ENCODE peak calls at places on chromosomes 13 and 19, in ten cellular contexts. F, L, Z, W, K, R, V, M, S and E are unnamed samples.
A peak's percentile ranks its signal among the peaks of the same experiment; 100 is the strongest.

GRCh38 chr13:35723061-35723461 is 246.6 kb upstream of the MAB21L1 start:
- DNase-seq in R (no peak), Z (no peak), K (peak; percentile 77), F (peak; percentile 23), V (peak; percentile 11), W (no peak), M (no peak), L (peak; percentile 42), S (no peak), E (no peak)

GRCh38 chr19:31110331-31110730 is 238.9 kb downstream of the TSHZ3 start:
- DNase-seq in L (peak; percentile 49), V (no peak), W (peak; percentile 48), Z (no peak), S (peak; percentile 36), K (no peak), R (no peak), F (no peak), M (peak; percentile 19), E (no peak)

GRCh38 chr19:18596752-18597157 is 8.2 kb downstream of the REX1BD start:
- DNase-seq in F (no peak), M (peak; percentile 45), V (peak; percentile 63), Z (peak; percentile 67), L (peak; percentile 75), R (no peak), K (no peak), W (peak; percentile 91), S (peak; percentile 89), E (peak; percentile 69)

GRCh38 chr19:52679598-52679997 is 41.4 kb upstream of the ZNF83 start:
- DNase-seq in F (no peak), V (no peak), Z (no peak), R (no peak), L (no peak), S (peak; percentile 43), K (no peak), M (no peak), W (no peak), E (no peak)

GRCh38 chr13:80665792-80666333 is 324.9 kb upstream of the SPRY2 start:
- DNase-seq in V (no peak), M (no peak), R (no peak), Z (no peak), W (no peak), F (no peak), L (no peak), K (no peak), S (no peak), E (no peak)

GRCh38 chr13:91154553-91154952 is 192.9 kb upstream of the MIR17HG start:
- DNase-seq in W (no peak), M (no peak), Z (no peak), R (no peak), K (no peak), V (no peak), L (no peak), S (no peak), F (no peak), E (no peak)

GRCh38 chr19:50058425-50058824 is 32.6 kb downstream of the ZNF473 start:
- DNase-seq in F (no peak), Z (no peak), W (no peak), S (no peak), K (no peak), M (no peak), R (no peak), V (no peak), L (no peak), E (no peak)

GRCh38 chr19:11291991-11292390 is 4.0 kb upstream of the TSPAN16 start:
- DNase-seq in M (no peak), W (no peak), R (no peak), Z (no peak), V (no peak), S (no peak), L (no peak), F (no peak), K (no peak), E (no peak)

GRCh38 chr19:13095934-13096890 is 6.4 kb downstream of the LYL1 start:
- DNase-seq in S (peak; percentile 86), M (peak; percentile 27), Z (no peak), F (no peak), L (peak; percentile 71), R (no peak), K (peak; percentile 77), W (peak; percentile 84), V (no peak), E (no peak)

GRCh38 chr19:20367811-20368294 is 197.7 kb downstream of the ZNF737 start:
- DNase-seq in F (no peak), V (no peak), M (no peak), Z (peak; percentile 40), L (no peak), K (no peak), S (no peak), W (peak; percentile 62), R (no peak), E (no peak)

GRCh38 chr13:44506719-44507118 is 69.4 kb downstream of the TSC22D1 start:
- DNase-seq in L (no peak), F (no peak), M (no peak), V (no peak), Z (no peak), W (no peak), K (no peak), R (no peak), S (no peak), E (no peak)

GRCh38 chr19:963401-964022 is 20.6 kb upstream of the WDR18 start:
- DNase-seq in S (no peak), R (no peak), L (no peak), K (no peak), W (no peak), V (no peak), Z (no peak), F (no peak), M (no peak), E (no peak)
- TF ChIP-seq EP300 in S (no peak), R (no peak), L (no peak), K (no peak), W (no peak), V (no peak), Z (no peak), F (no peak), M (no peak), E (no peak)

DNA sequence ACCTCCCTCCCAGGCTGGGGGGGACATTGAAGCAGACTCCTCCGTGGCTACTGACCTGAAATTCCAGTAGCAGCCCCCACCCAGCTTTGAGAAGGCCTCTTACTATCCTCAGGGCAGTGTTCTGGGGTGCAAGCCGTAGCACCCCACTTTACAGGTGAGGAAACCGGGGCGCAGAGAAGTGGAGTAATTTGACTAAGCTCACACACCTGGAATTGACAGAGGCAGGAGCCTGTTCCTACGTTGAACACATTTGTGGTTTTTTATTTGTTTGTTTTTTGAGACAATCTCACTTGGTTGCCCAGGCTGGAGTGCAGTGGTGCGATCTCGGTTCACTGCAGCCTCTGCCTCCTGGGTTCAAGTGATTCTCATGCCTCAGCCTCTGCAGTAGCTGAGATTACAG is 14.6 kb upstream of the S1PR4 start:
- DNase-seq in W (no peak), V (no peak), Z (no peak), K (no peak), S (no peak), R (no peak), M (no peak), L (no peak), F (no peak), E (no peak)
- H3K27ac ChIP-seq in W (no peak overlapping the region), V (no peak overlapping the region), Z (no peak overlapping the region), K (no peak overlapping the region), S (no peak overlapping the region), R (no peak overlapping the region), M (peak overlapping the region; percentile 52), L (no peak overlapping the region), F (no peak overlapping the region), E (no peak overlapping the region)

DNA sequence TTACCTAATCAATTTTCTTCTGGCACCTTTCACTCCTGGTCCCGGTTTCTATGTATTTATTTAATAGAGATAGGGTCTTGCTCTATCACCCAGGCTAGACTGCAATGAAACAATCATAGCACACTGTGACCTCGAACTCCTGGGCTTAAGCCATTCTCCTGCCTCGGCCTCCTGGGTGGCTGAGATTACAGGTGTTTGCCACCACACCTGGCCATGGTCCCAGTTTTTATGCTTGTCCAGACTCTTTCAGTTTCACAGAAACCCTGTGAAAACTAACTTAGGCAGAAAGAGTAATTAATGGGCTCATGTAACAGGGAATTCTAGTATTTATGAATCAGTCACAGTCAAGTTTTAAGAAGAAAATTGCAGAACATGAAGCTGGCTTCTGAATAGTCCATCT is 9.0 kb upstream of the STK24 start:
- DNase-seq in R (no peak), S (no peak), L (no peak), Z (no peak), K (no peak), V (no peak), F (no peak), M (no peak), W (no peak), E (no peak)
- TF ChIP-seq EP300 in R (no peak), S (no peak), L (no peak), Z (no peak), K (no peak), V (no peak), F (no peak), M (no peak), W (no peak), E (no peak)

GRCh38 chr13:112709825-112710783 is 20.3 kb downstream of the ATP11A start:
- DNase-seq in M (no peak), L (peak; percentile 38), Z (peak; percentile 17), W (no peak), S (no peak), F (no peak), K (peak; percentile 55), V (peak; percentile 4), R (no peak), E (no peak)
- H3K27ac ChIP-seq in M (peak overlapping the region; percentile 89), L (no peak overlapping the region), Z (peak overlapping the region; percentile 86), W (no peak overlapping the region), S (no peak overlapping the region), F (peak overlapping the region; percentile 75), K (peak overlapping the region; percentile 68), V (peak overlapping the region; percentile 73), R (no peak overlapping the region), E (peak overlapping the region; percentile 88)

GRCh38 chr13:95418946-95419345 is 117.7 kb upstream of the ABCC4 start:
- DNase-seq in W (no peak), V (no peak), R (no peak), S (no peak), K (no peak), L (no peak), M (no peak), F (no peak), Z (no peak), E (no peak)

DNA sequence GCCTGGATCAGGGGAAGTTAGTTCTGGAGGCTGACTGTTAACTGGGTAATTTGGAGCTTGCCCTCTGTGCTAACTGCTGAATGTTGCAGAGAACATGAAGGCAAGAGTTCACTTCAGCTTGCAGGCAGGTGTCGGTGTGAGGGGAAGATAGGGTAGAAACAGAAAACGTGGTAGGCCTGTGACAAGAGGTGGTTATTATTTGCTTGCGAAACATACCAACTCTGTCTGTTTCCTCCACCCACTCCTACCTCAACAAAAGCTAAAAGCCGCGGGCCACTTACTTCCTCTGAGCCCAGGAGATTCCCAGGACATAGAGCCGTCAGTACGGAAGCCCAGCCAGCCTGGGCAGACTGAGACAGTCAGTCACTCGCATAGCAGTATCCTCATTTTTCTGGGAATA is 119.2 kb upstream of the ABCC4 start:
- DNase-seq in W (no peak), M (no peak), F (no peak), L (no peak), R (no peak), S (no peak), K (no peak), Z (no peak), V (no peak), E (no peak)
- TF ChIP-seq EP300 in W (no peak), M (no peak), F (no peak), L (no peak), R (no peak), S (no peak), K (no peak), Z (no peak), V (no peak), E (no peak)